ENCODE peak calls at places on chromosomes 13 and 19, in six cellular contexts. L is cardiac fibroblast, B is AG09309, R is neural crest cell, J is K562, D is thoracic aorta. G is an unnamed sample.

GRCh38 chr13:76711515-76712182 is 174.6 kb downstream of the KCTD12 start:
- DNase-seq in L (peak), B (peak), R (no peak), J (no peak), D (no peak), G (no peak)

GRCh38 chr19:14473915-14474578 is 1.1 kb downstream of the PTGER1 start:
- DNase-seq in L (no peak), B (no peak), R (no peak), J (no peak), D (no peak), G (no peak)

GRCh38 chr13:35566340-35566739 is 89.9 kb upstream of the MAB21L1 start:
- DNase-seq in L (no peak), B (no peak), R (no peak), J (no peak), D (no peak), G (no peak)

GRCh38 chr13:114167445-114167844 is 11.6 kb upstream of the CFAP97D2 start:
- DNase-seq in L (no peak), B (no peak), R (no peak), J (no peak), D (no peak), G (no peak)

GRCh38 chr13:87459419-87459818 is 211.8 kb upstream of the SLITRK5 start:
- DNase-seq in L (peak), B (no peak), R (no peak), J (no peak), D (no peak), G (no peak)

GRCh38 chr19:42343344-42344110 is 18.1 kb downstream of the MEGF8 start:
- DNase-seq in L (no peak), B (no peak), R (no peak), J (no peak), D (no peak), G (peak)

GRCh38 chr13:30191491-30192100 is 115.8 kb downstream of the KATNAL1 start:
- DNase-seq in L (peak), B (no peak), R (no peak), J (no peak), D (no peak), G (no peak)

GRCh38 chr19:18771328-18772242 is 19.5 kb downstream of the COMP start:
- DNase-seq in L (no peak), B (no peak), R (no peak), J (no peak), D (no peak), G (no peak)

GRCh38 chr13:88066847-88067246 is 395.7 kb downstream of the SLITRK5 start:
- DNase-seq in L (no peak), B (no peak), R (no peak), J (no peak), D (no peak), G (no peak)

GRCh38 chr19:48321622-48322591 is 3.4 kb upstream of the EMP3 start:
- DNase-seq in L (peak), B (peak), R (peak), J (peak), D (peak), G (peak)
- TF ChIP-seq CTCF in L (no peak), B (no peak), R (no peak), J (peak), D (no peak), G (no peak)

GRCh38 chr19:58007285-58007684 is 4.7 kb upstream of the ZNF606 start:
- DNase-seq in L (no peak), B (no peak), R (no peak), J (no peak), D (no peak), G (no peak)
- TF ChIP-seq CTCF in L (peak), B (no peak), R (no peak), J (peak), D (no peak), G (no peak)

GRCh38 chr19:29873024-29873800 is 61.4 kb downstream of the CCNE1 start:
- DNase-seq in L (peak), B (no peak), R (peak), J (peak), D (no peak), G (peak)

GRCh38 chr19:29872224-29872731 is 60.5 kb downstream of the CCNE1 start:
- DNase-seq in L (peak), B (no peak), R (no peak), J (peak), D (no peak), G (peak)

GRCh38 chr19:29876414-29876813 is 64.6 kb downstream of the CCNE1 start:
- DNase-seq in L (no peak), B (no peak), R (no peak), J (no peak), D (no peak), G (no peak)

GRCh38 chr19:29875931-29876330 is 64.1 kb downstream of the CCNE1 start:
- DNase-seq in L (no peak), B (no peak), R (no peak), J (no peak), D (no peak), G (no peak)

GRCh38 chr19:29873801-29874575 is 62.2 kb downstream of the CCNE1 start:
- DNase-seq in L (no peak), B (no peak), R (no peak), J (no peak), D (no peak), G (no peak)
- TF ChIP-seq CTCF in L (no peak), B (no peak), R (no peak), J (peak), D (no peak), G (no peak)

DNA sequence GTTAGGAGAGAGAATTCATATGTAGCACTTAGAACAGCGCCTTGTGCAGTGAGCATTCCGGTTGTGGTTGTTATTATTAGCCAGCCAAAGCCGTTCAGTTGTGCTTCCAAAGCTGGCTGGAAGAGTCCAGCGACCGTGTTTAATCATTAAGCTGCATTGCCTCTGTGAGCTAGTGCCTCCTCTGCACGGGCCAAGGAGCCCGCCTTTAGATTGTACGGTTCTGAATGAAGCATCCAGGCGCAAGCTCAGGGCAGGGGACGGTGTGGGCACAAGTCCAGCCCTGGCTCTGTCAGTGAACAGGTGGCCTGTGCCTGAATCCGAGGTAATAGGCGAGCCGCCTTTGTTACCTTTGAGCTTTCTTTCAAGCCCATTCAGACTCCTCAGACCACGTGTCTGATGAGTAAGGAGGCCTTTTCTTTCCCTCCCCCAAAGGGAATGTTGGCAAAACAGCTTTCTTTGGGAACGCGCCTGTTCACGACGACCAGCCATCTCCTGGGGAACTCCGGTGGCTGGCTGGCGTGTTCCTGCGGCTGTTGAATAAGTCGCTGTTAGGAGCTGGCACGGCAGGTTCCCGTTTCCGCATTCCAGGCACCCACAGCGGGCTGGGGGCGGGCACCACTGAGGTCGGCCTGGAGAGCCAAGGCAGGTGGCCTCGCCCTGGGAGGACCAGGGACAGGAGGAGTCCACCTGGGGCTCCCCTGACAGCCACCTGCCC is 25.1 kb downstream of the SIPA1L3 start:
- DNase-seq in L (peak), B (peak), R (peak), J (no peak), D (peak), G (peak)
- TF ChIP-seq CTCF in L (no peak), B (peak), R (no peak), J (no peak), D (no peak), G (no peak)

GRCh38 chr19:9323919-9324583 is at the start of gene ZNF559:
- DNase-seq in L (peak), B (peak), R (peak), J (peak), D (peak), G (peak)
- TF ChIP-seq CTCF in L (peak), B (peak), R (peak), J (peak), D (peak), G (peak)